ENCODE peak calls at places on chromosomes 12 and 14, in seven cellular contexts. One of them, this sample, is unnamed.

GRCh38 chr14:22994762-22995275 is 12.5 kb upstream of the AJUBA start:
- DNase-seq in progenitor cell of endocrine pancreas: no peak
- DNase-seq in fibroblast of mammary gland: peak; percentile 67
- DNase-seq in A549: peak; percentile 41
- DNase-seq in uterus: no peak
- DNase-seq in testis: peak; percentile 66
- DNase-seq in HFF-Myc: peak; percentile 75
- DNase-seq in this sample: peak; percentile 53

GRCh38 chr14:76947078-76947837 is 81.2 kb downstream of the IRF2BPL start:
- DNase-seq in progenitor cell of endocrine pancreas: peak; percentile 65
- DNase-seq in fibroblast of mammary gland: peak; percentile 86
- DNase-seq in A549: peak; percentile 90
- DNase-seq in uterus: peak; percentile 85
- DNase-seq in testis: peak; percentile 90
- DNase-seq in HFF-Myc: no peak
- DNase-seq in this sample: peak; percentile 93

GRCh38 chr12:14716848-14717444 is 20.5 kb upstream of the GUCY2C start:
- DNase-seq in progenitor cell of endocrine pancreas: no peak
- DNase-seq in fibroblast of mammary gland: peak; percentile 57
- DNase-seq in A549: peak; percentile 22
- DNase-seq in uterus: no peak
- DNase-seq in testis: peak; percentile 66
- DNase-seq in HFF-Myc: peak; percentile 15
- DNase-seq in this sample: peak; percentile 37

GRCh38 chr12:94074216-94074969 is 74.0 kb upstream of the PLXNC1 start:
- DNase-seq in progenitor cell of endocrine pancreas: no peak
- DNase-seq in fibroblast of mammary gland: peak; percentile 72
- DNase-seq in A549: no peak
- DNase-seq in uterus: peak; percentile 72
- DNase-seq in testis: peak; percentile 31
- DNase-seq in HFF-Myc: no peak
- DNase-seq in this sample: no peak

GRCh38 chr12:116048886-116049285 is 228.6 kb downstream of the MED13L start:
- DNase-seq in progenitor cell of endocrine pancreas: no peak
- DNase-seq in fibroblast of mammary gland: no peak
- DNase-seq in A549: no peak
- DNase-seq in uterus: no peak
- DNase-seq in testis: no peak
- DNase-seq in HFF-Myc: no peak
- DNase-seq in this sample: no peak

GRCh38 chr14:81434230-81434629 is 34.1 kb upstream of the STON2 start:
- DNase-seq in progenitor cell of endocrine pancreas: no peak
- DNase-seq in fibroblast of mammary gland: no peak
- DNase-seq in A549: no peak
- DNase-seq in uterus: no peak
- DNase-seq in testis: no peak
- DNase-seq in HFF-Myc: no peak
- DNase-seq in this sample: no peak

GRCh38 chr12:52070243-52070925 is 606 bp downstream of the ATG101 start:
- DNase-seq in progenitor cell of endocrine pancreas: no peak
- DNase-seq in fibroblast of mammary gland: no peak
- DNase-seq in A549: no peak
- DNase-seq in uterus: no peak
- DNase-seq in testis: no peak
- DNase-seq in HFF-Myc: no peak
- DNase-seq in this sample: no peak

GRCh38 chr12:117100251-117100650 is 1.0 kb upstream of the TESC start:
- DNase-seq in progenitor cell of endocrine pancreas: no peak
- DNase-seq in fibroblast of mammary gland: peak; percentile 11
- DNase-seq in A549: peak; percentile 73
- DNase-seq in uterus: no peak
- DNase-seq in testis: peak; percentile 44
- DNase-seq in HFF-Myc: no peak
- DNase-seq in this sample: peak; percentile 27

GRCh38 chr14:104384776-104385071 is 194.8 kb upstream of the C14orf180 start:
- DNase-seq in progenitor cell of endocrine pancreas: no peak
- DNase-seq in fibroblast of mammary gland: no peak
- DNase-seq in A549: no peak
- DNase-seq in uterus: no peak
- DNase-seq in testis: no peak
- DNase-seq in HFF-Myc: no peak
- DNase-seq in this sample: no peak

GRCh38 chr14:90521121-90521929 is 124.5 kb downstream of the CALM1 start:
- DNase-seq in progenitor cell of endocrine pancreas: no peak
- DNase-seq in fibroblast of mammary gland: no peak
- DNase-seq in A549: no peak
- DNase-seq in uterus: peak; percentile 72
- DNase-seq in testis: peak; percentile 76
- DNase-seq in HFF-Myc: no peak
- DNase-seq in this sample: no peak

GRCh38 chr12:30694971-30695326 is 720 bp downstream of the IPO8 start:
- DNase-seq in progenitor cell of endocrine pancreas: peak; percentile 49
- DNase-seq in fibroblast of mammary gland: peak; percentile 36
- DNase-seq in A549: peak; percentile 57
- DNase-seq in uterus: peak; percentile 31
- DNase-seq in testis: peak; percentile 57
- DNase-seq in HFF-Myc: no peak
- DNase-seq in this sample: peak; percentile 51

GRCh38 chr12:24363177-24363754 is 413.8 kb upstream of the SOX5 start:
- DNase-seq in progenitor cell of endocrine pancreas: no peak
- DNase-seq in fibroblast of mammary gland: no peak
- DNase-seq in A549: no peak
- DNase-seq in uterus: no peak
- DNase-seq in testis: no peak
- DNase-seq in HFF-Myc: no peak
- DNase-seq in this sample: no peak

GRCh38 chr12:2324375-2324774 is 271.6 kb downstream of the CACNA1C start:
- DNase-seq in progenitor cell of endocrine pancreas: no peak
- DNase-seq in fibroblast of mammary gland: no peak
- DNase-seq in A549: no peak
- DNase-seq in uterus: no peak
- DNase-seq in testis: no peak
- DNase-seq in HFF-Myc: no peak
- DNase-seq in this sample: no peak

GRCh38 chr14:52064174-52064573 is 4.7 kb downstream of the NID2 start:
- DNase-seq in progenitor cell of endocrine pancreas: no peak
- DNase-seq in fibroblast of mammary gland: no peak
- DNase-seq in A549: no peak
- DNase-seq in uterus: no peak
- DNase-seq in testis: no peak
- DNase-seq in HFF-Myc: no peak
- DNase-seq in this sample: no peak

DNA sequence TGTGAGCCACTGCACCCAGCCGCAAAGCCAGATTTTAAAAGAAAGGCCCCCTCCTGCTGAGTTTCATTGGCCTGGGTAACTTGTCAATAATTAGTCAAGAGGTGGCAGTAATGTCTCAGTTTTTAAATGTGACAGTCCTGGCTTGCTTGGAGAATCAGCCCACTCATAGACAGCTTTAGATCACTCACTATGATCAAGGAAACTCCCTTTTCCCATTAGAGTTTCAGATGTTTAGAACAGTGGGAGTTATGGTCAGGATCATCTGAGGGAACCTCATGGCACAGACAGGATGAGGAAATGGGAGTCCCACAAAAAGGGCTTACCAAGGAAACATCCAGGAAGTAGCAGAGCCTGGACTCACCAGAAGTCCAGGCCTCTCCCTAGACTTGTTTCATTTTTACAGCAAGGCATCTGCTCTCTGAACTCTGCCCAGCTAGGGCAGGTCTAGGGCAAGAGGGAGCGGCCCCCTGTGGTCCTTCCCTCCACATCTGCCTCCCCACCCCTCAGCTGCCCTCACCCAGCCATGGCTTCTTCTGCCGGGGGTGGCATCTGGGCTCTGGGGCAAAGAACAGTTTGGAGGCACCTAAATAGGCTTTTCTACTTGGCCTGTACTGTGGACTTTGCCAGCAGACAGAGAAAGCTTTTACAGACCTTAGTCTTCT is 11.2 kb downstream of the BCL2L14 start:
- DNase-seq in progenitor cell of endocrine pancreas: no peak
- DNase-seq in fibroblast of mammary gland: peak; percentile 66
- DNase-seq in A549: peak; percentile 73
- DNase-seq in uterus: no peak
- DNase-seq in testis: no peak
- DNase-seq in HFF-Myc: no peak
- DNase-seq in this sample: no peak
- TF ChIP-seq CTCF in progenitor cell of endocrine pancreas: no peak
- TF ChIP-seq CTCF in fibroblast of mammary gland: peak; percentile 29
- TF ChIP-seq CTCF in A549: peak; percentile 75
- TF ChIP-seq CTCF in uterus: no peak
- TF ChIP-seq CTCF in testis: no peak
- TF ChIP-seq CTCF in HFF-Myc: no peak
- TF ChIP-seq CTCF in this sample: no peak

DNA sequence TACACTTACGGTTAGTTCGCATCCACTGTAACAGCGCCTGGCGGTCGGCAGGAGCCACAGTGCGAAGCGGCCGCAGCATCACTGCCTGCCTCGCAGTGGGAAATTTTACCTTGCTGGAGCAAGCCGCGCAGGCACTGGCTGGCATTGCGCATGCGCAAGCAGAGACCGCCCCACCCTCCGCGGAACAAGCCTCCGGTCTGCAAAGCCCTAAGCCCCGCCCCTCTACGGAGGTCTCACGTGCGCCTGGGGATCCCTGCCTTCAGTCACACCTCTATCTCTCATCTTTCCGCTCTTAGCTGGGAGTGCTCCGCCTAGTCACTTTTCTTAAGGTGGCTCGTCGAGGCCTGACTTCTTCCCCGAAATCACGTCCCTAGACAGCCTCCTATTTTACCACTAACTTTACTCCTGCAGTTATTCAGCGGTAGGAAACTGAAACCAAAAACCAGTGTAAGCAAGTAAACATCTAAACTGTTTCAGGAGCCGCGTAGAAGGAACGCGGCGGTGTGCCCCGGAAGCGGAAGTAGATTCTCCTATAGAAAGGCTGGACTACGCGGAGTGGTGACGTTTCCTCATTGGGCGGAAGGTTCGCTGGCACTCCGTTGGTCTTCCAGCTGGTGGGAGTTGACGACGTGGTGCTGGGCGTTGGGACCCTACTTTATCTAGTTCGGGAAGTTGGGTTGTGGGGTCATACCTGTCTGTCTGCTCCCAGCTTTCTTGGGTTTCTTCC is at the start of gene SRP54:
- DNase-seq in progenitor cell of endocrine pancreas: peak; percentile 99
- DNase-seq in fibroblast of mammary gland: peak; percentile 97
- DNase-seq in A549: peak; percentile 90
- DNase-seq in uterus: peak; percentile 97
- DNase-seq in testis: peak; percentile 99
- DNase-seq in HFF-Myc: peak; percentile 94
- DNase-seq in this sample: peak; percentile 100
- TF ChIP-seq CTCF in progenitor cell of endocrine pancreas: peak; percentile 25
- TF ChIP-seq CTCF in fibroblast of mammary gland: peak; percentile 11
- TF ChIP-seq CTCF in A549: no peak
- TF ChIP-seq CTCF in uterus: no peak
- TF ChIP-seq CTCF in testis: peak; percentile 32
- TF ChIP-seq CTCF in HFF-Myc: no peak
- TF ChIP-seq CTCF in this sample: peak; percentile 11

DNA sequence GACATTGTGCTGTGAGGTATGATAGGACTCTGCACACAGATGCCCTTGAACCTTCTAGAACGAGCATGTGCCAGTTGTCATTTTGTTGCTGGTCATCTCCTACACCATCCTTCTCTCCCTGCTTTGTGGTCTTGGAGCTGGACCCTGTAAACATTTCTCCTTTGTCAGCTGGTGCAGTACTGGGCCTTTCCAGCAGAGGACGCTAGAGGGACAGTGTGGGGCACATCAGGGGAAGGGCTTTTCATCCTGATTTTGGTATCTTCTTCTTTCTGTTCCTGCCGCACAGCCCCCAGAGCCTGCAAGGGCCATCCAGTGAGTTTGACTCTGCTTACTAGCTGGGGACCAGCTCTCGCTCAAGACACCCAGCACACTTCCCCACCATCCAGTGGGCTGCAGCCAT is 484.6 kb downstream of the AACS start:
- DNase-seq in progenitor cell of endocrine pancreas: no peak
- DNase-seq in fibroblast of mammary gland: no peak
- DNase-seq in A549: no peak
- DNase-seq in uterus: no peak
- DNase-seq in testis: no peak
- DNase-seq in HFF-Myc: no peak
- DNase-seq in this sample: peak; percentile 45
- TF ChIP-seq CTCF in progenitor cell of endocrine pancreas: peak; percentile 43
- TF ChIP-seq CTCF in fibroblast of mammary gland: peak; percentile 33
- TF ChIP-seq CTCF in A549: no peak
- TF ChIP-seq CTCF in uterus: no peak
- TF ChIP-seq CTCF in testis: no peak
- TF ChIP-seq CTCF in HFF-Myc: peak; percentile 32
- TF ChIP-seq CTCF in this sample: peak; percentile 71

DNA sequence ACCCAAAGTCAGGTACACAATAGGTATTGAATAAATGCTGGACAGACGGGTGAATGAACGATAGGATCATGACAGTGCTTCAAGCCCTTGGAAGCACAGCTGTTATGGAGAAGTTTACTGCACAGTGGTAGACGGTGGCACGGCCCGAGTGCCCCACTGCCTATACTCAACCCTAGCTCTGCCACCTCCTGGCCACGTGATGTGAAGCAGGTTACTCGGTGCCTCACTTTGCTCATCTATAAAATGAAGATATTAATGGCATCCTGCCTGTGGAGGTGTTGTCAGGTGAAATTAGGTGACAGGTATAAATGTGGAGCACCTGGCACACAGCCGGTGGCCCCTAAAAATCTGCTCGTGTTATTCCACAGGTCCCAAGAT is 5.8 kb downstream of the ASB2 start:
- DNase-seq in progenitor cell of endocrine pancreas: no peak
- DNase-seq in fibroblast of mammary gland: no peak
- DNase-seq in A549: peak; percentile 31
- DNase-seq in uterus: no peak
- DNase-seq in testis: no peak
- DNase-seq in HFF-Myc: no peak
- DNase-seq in this sample: no peak
- TF ChIP-seq CTCF in progenitor cell of endocrine pancreas: peak; percentile 35
- TF ChIP-seq CTCF in fibroblast of mammary gland: peak; percentile 28
- TF ChIP-seq CTCF in A549: peak; percentile 46
- TF ChIP-seq CTCF in uterus: no peak
- TF ChIP-seq CTCF in testis: no peak
- TF ChIP-seq CTCF in HFF-Myc: peak; percentile 32
- TF ChIP-seq CTCF in this sample: peak; percentile 8

GRCh38 chr12:59677857-59678256 is 82.0 kb downstream of the SLC16A7 start:
- DNase-seq in progenitor cell of endocrine pancreas: no peak
- DNase-seq in fibroblast of mammary gland: no peak
- DNase-seq in A549: no peak
- DNase-seq in uterus: no peak
- DNase-seq in testis: no peak
- DNase-seq in HFF-Myc: no peak
- DNase-seq in this sample: no peak
- TF ChIP-seq CTCF in progenitor cell of endocrine pancreas: no peak
- TF ChIP-seq CTCF in fibroblast of mammary gland: no peak
- TF ChIP-seq CTCF in A549: no peak
- TF ChIP-seq CTCF in uterus: no peak
- TF ChIP-seq CTCF in testis: no peak
- TF ChIP-seq CTCF in HFF-Myc: no peak
- TF ChIP-seq CTCF in this sample: no peak

This sample was measured in glutamatergic neuron.